ENCODE peak calls at places on chromosome 1, in six cellular contexts. O, X, H, A, S and I are unnamed samples.

GRCh38 chr1:212483154-212483505 is 50.4 kb downstream of the NENF start:
- DNase-seq in A (no peak), H (no peak), O (no peak), S (no peak), X (no peak), I (no peak)

GRCh38 chr1:154427173-154428139 is 22.3 kb downstream of the IL6R start:
- DNase-seq in O (peak), H (no peak), S (no peak), A (peak), X (no peak), I (peak)

GRCh38 chr1:156625436-156626078 is 6.3 kb downstream of the HAPLN2 start:
- DNase-seq in S (no peak), H (peak), A (peak), O (peak), X (peak), I (peak)

GRCh38 chr1:185281245-185281644 is 35.8 kb downstream of the IVNS1ABP start:
- DNase-seq in O (no peak), S (no peak), X (peak), H (no peak), A (no peak), I (no peak)

GRCh38 chr1:20555025-20555757 is 2.8 kb downstream of the FAM43B start:
- DNase-seq in O (no peak), A (no peak), S (no peak), X (no peak), H (peak), I (no peak)

GRCh38 chr1:30783244-30783915 is 25.8 kb upstream of the LAPTM5 start:
- DNase-seq in X (no peak), O (peak), A (no peak), S (no peak), H (no peak), I (peak)

GRCh38 chr1:47593001-47593568 is 155.2 kb downstream of the FOXD2 start:
- DNase-seq in A (no peak), S (no peak), O (no peak), H (no peak), X (no peak), I (no peak)

GRCh38 chr1:198496216-198497143 is 44.0 kb downstream of the ATP6V1G3 start:
- DNase-seq in S (no peak), H (peak), O (no peak), A (no peak), X (no peak), I (no peak)

GRCh38 chr1:31704261-31705079 is 653 bp upstream of the COL16A1 start:
- DNase-seq in A (peak), X (no peak), O (no peak), S (no peak), H (peak), I (no peak)

GRCh38 chr1:160070243-160071163 is 543 bp upstream of the KCNJ10 start:
- DNase-seq in S (no peak), O (peak), H (peak), X (peak), A (peak), I (peak)

GRCh38 chr1:158118713-158119402 is 61.8 kb upstream of the CD1D start:
- DNase-seq in H (no peak), X (no peak), S (no peak), O (no peak), A (no peak), I (no peak)

GRCh38 chr1:98342556-98342955 is 319.0 kb upstream of the SNX7 start:
- DNase-seq in H (no peak), O (no peak), A (no peak), X (no peak), S (no peak), I (no peak)

GRCh38 chr1:63034256-63034655 is 250.3 kb downstream of the ATG4C start:
- DNase-seq in X (no peak), S (no peak), A (no peak), H (no peak), O (no peak), I (no peak)

GRCh38 chr1:60823151-60823550 is 259.2 kb upstream of the NFIA start:
- DNase-seq in O (no peak), A (no peak), X (no peak), H (no peak), S (no peak), I (no peak)

GRCh38 chr1:152514715-152515453 is 602 bp downstream of the CRCT1 start:
- DNase-seq in A (no peak), S (no peak), X (no peak), O (no peak), H (no peak), I (no peak)

GRCh38 chr1:222071313-222071886 is 329.5 kb upstream of the DUSP10 start:
- DNase-seq in A (no peak), X (no peak), O (no peak), H (no peak), S (no peak), I (no peak)

GRCh38 chr1:116556289-116557006 is 14.4 kb downstream of the CD58 start:
- DNase-seq in H (peak), O (no peak), A (peak), X (no peak), S (peak), I (no peak)

GRCh38 chr1:53375440-53375839 is 47.6 kb upstream of the LRP8 start:
- DNase-seq in O (peak), X (no peak), A (peak), S (peak), H (no peak), I (peak)

GRCh38 chr1:43272161-43272560 is 2.4 kb downstream of the TMEM125 start:
- DNase-seq in O (no peak), H (no peak), X (no peak), S (peak), A (peak), I (no peak)

GRCh38 chr1:236759252-236759859 is 35.7 kb upstream of the MTR start:
- DNase-seq in S (no peak), O (no peak), X (peak), A (no peak), H (peak), I (no peak)

GRCh38 chr1:193249187-193249586 is 62.8 kb upstream of the B3GALT2 start:
- DNase-seq in O (no peak), A (no peak), S (no peak), X (no peak), H (no peak), I (no peak)

GRCh38 chr1:47984175-47984789 is 12.9 kb downstream of the TRABD2B start:
- DNase-seq in A (no peak), X (no peak), O (peak), S (no peak), H (no peak), I (no peak)

GRCh38 chr1:212415107-212415841 is 588 bp upstream of the PACC1 start:
- DNase-seq in H (no peak), X (no peak), A (no peak), O (no peak), S (no peak), I (no peak)

GRCh38 chr1:169051171-169051570 is 55.3 kb upstream of the ATP1B1 start:
- DNase-seq in X (no peak), A (no peak), O (no peak), S (no peak), H (no peak), I (no peak)

GRCh38 chr1:200526709-200527612 is 93.6 kb downstream of the KIF14 start:
- DNase-seq in H (no peak), X (no peak), S (no peak), O (no peak), A (no peak), I (no peak)

GRCh38 chr1:159798893-159799292 is 3.3 kb upstream of the FCRL6 start:
- DNase-seq in A (peak), O (peak), X (peak), S (no peak), H (peak), I (no peak)

GRCh38 chr1:44655609-44656008 is 18.7 kb downstream of the TMEM53 start:
- DNase-seq in X (no peak), O (peak), S (no peak), A (no peak), H (peak), I (no peak)

GRCh38 chr1:233614743-233615521 is 1.0 kb downstream of the KCNK1 start:
- DNase-seq in O (no peak), H (peak), X (no peak), A (peak), S (no peak), I (peak)

GRCh38 chr1:26287033-26287711 is 7.3 kb downstream of the SH3BGRL3 start:
- DNase-seq in H (no peak), S (no peak), X (peak), O (peak), A (peak), I (peak)

GRCh38 chr1:59596956-59597355 is 217.8 kb upstream of the HOOK1 start:
- DNase-seq in S (no peak), H (no peak), O (no peak), A (no peak), X (no peak), I (no peak)
- H3K27ac ChIP-seq in S (no peak), H (peak), O (peak), A (peak), X (no peak), I (peak)

GRCh38 chr1:29707796-29708195 is 471.5 kb downstream of the PTPRU start:
- DNase-seq in H (no peak), A (no peak), X (no peak), S (no peak), O (peak), I (no peak)

GRCh38 chr1:29700522-29700921 is 464.2 kb downstream of the PTPRU start:
- DNase-seq in A (no peak), O (peak), H (no peak), S (no peak), X (no peak), I (no peak)

GRCh38 chr1:29703596-29703995 is 467.3 kb downstream of the PTPRU start:
- DNase-seq in X (no peak), S (no peak), H (peak), O (peak), A (no peak), I (no peak)

GRCh38 chr1:29706936-29707335 is 470.6 kb downstream of the PTPRU start:
- DNase-seq in A (no peak), S (no peak), H (peak), X (no peak), O (peak), I (no peak)

GRCh38 chr1:29704430-29704829 is 468.1 kb downstream of the PTPRU start:
- DNase-seq in A (no peak), H (no peak), O (peak), X (no peak), S (no peak), I (no peak)
- H3K27ac ChIP-seq in A (no peak), H (no peak), O (no peak), X (no peak), S (no peak), I (no peak)

DNA sequence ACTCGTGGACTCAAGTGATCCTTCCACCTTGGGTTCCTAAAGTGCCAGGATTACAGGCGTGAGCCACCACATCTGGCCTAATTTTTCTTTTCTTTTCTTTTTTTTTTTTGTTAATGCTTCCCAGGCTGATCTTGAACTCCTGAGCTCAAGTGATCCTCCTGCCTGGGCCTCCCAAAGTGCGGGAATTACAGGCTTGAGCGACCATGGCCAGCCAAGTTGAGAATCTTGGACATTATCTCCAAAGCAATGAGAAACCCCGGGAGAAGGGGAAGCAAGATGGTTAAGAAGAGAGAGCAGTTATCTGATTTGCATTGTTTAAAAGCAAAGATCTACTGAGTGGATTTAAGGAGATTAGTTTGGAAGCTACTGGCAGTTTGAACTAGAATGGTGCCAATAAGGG is 9.1 kb downstream of the HIPK1 start:
- DNase-seq in H (no peak), S (no peak), O (no peak), A (no peak), X (no peak), I (no peak)
- H3K27ac ChIP-seq in H (no peak), S (no peak), O (no peak), A (no peak), X (peak), I (no peak)

GRCh38 chr1:15727866-15728534 is 8.1 kb upstream of the SLC25A34 start:
- DNase-seq in A (no peak), S (no peak), X (no peak), O (peak), H (no peak), I (no peak)
- H3K27ac ChIP-seq in A (no peak), S (no peak), X (no peak), O (peak), H (no peak), I (no peak)

GRCh38 chr1:209733409-209734192 is 22.3 kb upstream of the TRAF3IP3 start:
- DNase-seq in A (no peak), H (no peak), O (no peak), S (no peak), X (no peak), I (no peak)
- H3K27ac ChIP-seq in A (no peak), H (no peak), O (no peak), S (no peak), X (no peak), I (no peak)

DNA sequence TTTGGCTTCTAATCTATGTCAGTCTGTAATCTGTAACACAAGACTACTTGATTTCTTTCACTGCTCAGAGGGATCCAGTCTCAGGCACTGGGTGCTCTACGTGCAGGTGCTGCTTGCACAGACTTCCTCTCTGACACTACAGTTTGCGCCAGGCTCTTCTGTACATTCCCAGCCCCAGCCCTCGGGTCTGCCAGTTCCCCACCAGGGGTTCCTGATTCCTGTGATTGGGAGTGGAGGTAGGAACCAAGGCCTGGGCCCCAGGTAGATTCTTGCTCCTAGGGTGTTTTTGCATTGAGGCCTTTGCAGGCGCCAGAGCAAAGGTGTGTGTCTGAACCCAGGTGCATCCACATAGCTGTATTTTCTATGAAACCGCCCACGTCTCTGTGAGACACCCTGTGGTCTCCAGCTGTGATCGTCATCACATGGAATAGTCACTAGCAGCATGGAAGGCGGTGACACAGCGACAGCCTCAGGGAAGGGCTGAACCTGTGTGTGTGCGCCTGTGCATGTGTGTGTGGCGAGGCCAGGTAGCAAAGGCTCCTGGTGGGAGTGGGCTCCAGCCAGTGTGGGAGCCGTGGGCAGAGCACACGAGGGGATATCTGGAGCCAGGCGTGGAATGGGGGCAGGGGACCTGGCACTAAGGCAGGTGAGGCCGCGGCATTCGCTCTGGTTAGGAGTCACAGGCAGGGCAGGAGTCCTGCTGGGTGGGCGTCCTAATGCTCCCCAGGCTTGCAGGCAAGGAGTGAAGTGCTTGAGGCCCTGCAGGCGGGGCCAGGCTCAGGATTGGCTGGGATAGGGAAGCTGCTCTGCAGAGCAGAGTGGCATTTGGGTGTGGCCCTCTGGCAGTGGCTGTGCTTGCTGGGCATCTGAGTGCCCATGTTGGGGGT is 5.2 kb downstream of the GJC2 start:
- DNase-seq in X (no peak), H (no peak), A (no peak), O (peak), S (no peak), I (peak)
- H3K27ac ChIP-seq in X (peak), H (no peak), A (no peak), O (no peak), S (no peak), I (no peak)

GRCh38 chr1:36382669-36383068 is 3.1 kb downstream of the STK40 start:
- DNase-seq in X (no peak), S (no peak), H (no peak), A (no peak), O (no peak), I (no peak)

GRCh38 chr1:36382231-36382630 is 3.5 kb downstream of the STK40 start:
- DNase-seq in H (no peak), S (no peak), O (no peak), A (no peak), X (no peak), I (peak)

GRCh38 chr1:36384542-36385409 is 948 bp downstream of the STK40 start:
- DNase-seq in H (peak), O (peak), S (peak), X (peak), A (peak), I (peak)

GRCh38 chr1:36381405-36381804 is 4.3 kb downstream of the STK40 start:
- DNase-seq in S (no peak), A (no peak), H (no peak), O (no peak), X (no peak), I (no peak)

GRCh38 chr1:36383240-36383639 is 2.5 kb downstream of the STK40 start:
- DNase-seq in H (no peak), A (peak), O (peak), X (no peak), S (no peak), I (peak)
- H3K27ac ChIP-seq in H (no peak), A (peak), O (peak), X (no peak), S (peak), I (no peak)

GRCh38 chr1:177173976-177174375 is 3.2 kb downstream of the BRINP2 start:
- DNase-seq in S (no peak), H (no peak), A (no peak), X (no peak), O (no peak), I (no peak)
- H3K27ac ChIP-seq in S (no peak), H (no peak), A (no peak), X (no peak), O (no peak), I (no peak)

DNA sequence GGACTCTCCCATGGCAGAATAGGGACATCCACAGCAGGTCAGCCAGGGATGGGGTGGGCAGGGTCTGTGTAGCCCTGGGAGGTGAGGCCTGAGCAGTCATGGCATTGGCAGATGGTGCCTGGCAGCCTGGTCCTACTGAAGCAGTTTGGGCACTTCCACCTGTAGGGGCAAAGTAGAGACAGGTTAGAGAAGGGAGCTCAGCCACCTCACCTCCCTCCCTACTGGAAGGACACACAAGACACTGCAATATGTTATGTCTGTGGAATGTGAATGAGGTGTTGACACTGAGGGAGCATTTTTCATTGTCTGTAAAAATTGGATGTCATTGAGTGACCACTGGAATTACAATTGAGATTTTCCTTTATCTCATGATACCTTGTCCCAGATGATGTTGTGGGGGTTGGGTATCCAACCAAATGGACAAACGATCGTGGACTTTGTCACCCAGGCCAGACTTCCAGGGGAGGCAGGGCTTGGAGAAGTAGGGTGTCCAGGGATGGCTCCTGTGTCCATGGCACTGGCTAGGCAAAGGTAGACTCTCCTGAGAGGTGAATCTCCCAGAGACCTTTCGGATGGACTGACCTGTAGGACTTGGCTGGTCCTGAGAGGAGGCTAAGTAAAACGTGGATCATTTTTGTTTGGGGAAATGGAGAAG is 9.7 kb downstream of the SHISA4 start:
- DNase-seq in A (no peak), X (no peak), H (no peak), O (no peak), S (no peak), I (no peak)
- H3K27ac ChIP-seq in A (peak), X (no peak), H (no peak), O (peak), S (peak), I (no peak)

DNA sequence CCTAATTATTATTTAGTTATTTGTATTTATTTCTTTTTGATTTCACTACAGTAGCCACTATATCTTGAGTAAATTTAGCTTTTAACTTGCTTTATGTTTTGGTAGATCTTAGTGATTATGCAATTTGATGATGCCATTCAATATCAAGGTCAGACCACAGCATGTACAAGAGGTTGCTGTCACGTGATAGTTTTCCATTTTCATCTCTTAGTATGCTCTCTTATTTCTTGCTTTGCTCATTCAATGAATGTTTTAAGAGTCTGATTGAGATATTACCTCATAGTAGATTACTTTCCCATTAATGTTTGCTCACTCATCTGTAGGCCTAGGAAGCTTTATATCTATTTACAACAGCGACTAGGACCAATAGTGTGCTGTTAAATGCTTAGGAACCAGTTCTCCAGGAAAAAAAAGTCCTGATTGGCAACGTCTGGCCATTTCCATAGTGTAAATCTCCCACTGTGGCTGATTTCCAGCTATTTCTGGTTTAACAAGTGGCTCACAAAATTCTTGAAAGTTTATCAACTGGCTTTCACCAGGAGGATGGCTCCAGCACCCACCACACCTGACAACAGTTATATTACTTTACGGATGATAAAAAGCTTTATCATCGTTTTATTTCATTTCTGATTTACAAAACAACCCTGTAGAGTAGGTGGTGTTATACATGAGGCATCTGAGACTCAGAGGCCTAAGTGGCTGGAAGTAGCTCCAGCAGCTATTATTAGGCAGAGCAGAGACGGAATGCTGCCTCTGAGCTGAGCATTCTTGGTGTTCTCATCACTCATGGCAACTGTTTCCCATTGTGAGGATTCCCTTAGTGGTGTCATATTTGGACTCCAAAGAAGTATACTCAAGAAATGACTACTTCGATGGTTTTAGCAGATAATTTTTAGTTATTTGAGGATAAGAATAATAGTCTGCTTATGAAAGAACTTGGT is 235.2 kb downstream of the DISC1 start:
- DNase-seq in O (no peak), X (no peak), S (no peak), A (no peak), H (no peak), I (no peak)
- H3K27ac ChIP-seq in O (peak), X (no peak), S (no peak), A (no peak), H (no peak), I (no peak)